ENCODE peak calls at places on chromosome 6, in seven cellular contexts. K is A549, Y is uterus, M is thyroid gland, L is ovary, R is adrenal gland, C is endothelial cell of umbilical vein. W is an unnamed sample.

GRCh38 chr6:14070457-14070856 is 47.1 kb upstream of the CD83 start:
- DNase-seq in R (peak), L (peak), Y (no peak), K (no peak), C (no peak), M (no peak), W (no peak)

GRCh38 chr6:43903739-43904290 is 133.8 kb downstream of the VEGFA start:
- DNase-seq in M (no peak), K (no peak), Y (no peak), R (no peak), C (no peak), L (no peak), W (no peak)

GRCh38 chr6:35087361-35088280 is 53.5 kb downstream of the TCP11 start:
- DNase-seq in Y (peak), M (no peak), K (no peak), R (peak), L (no peak), C (no peak), W (no peak)

GRCh38 chr6:106102034-106102433 is 15.9 kb downstream of the PRDM1 start:
- DNase-seq in K (no peak), L (no peak), Y (no peak), C (no peak), M (no peak), R (no peak), W (no peak)

GRCh38 chr6:131251593-131252204 is 116.4 kb downstream of the AKAP7 start:
- DNase-seq in K (no peak), L (no peak), R (no peak), M (no peak), Y (no peak), C (no peak), W (no peak)

GRCh38 chr6:135322427-135323201 is 141.5 kb downstream of the MYB start:
- DNase-seq in R (no peak), K (no peak), C (no peak), M (peak), Y (no peak), L (no peak), W (peak)

GRCh38 chr6:95087394-95088097 is 489.8 kb upstream of the MANEA start:
- DNase-seq in M (no peak), K (no peak), L (no peak), R (peak), C (no peak), Y (no peak), W (no peak)

GRCh38 chr6:88683734-88684133 is 279.7 kb downstream of the RNGTT start:
- DNase-seq in R (no peak), C (peak), L (no peak), M (no peak), K (no peak), Y (no peak), W (no peak)

GRCh38 chr6:113495521-113495920 is 361.6 kb upstream of the MARCKS start:
- DNase-seq in R (no peak), Y (no peak), K (no peak), L (no peak), C (peak), M (no peak), W (no peak)

GRCh38 chr6:36755435-36756348 is 58.1 kb downstream of the RAB44 start:
- DNase-seq in C (peak), K (peak), R (peak), M (no peak), L (no peak), Y (no peak), W (peak)
- TF ChIP-seq POLR2A in C (peak), K (no peak), R (no peak), M (no peak), L (no peak), Y (no peak), W (no peak)

DNA sequence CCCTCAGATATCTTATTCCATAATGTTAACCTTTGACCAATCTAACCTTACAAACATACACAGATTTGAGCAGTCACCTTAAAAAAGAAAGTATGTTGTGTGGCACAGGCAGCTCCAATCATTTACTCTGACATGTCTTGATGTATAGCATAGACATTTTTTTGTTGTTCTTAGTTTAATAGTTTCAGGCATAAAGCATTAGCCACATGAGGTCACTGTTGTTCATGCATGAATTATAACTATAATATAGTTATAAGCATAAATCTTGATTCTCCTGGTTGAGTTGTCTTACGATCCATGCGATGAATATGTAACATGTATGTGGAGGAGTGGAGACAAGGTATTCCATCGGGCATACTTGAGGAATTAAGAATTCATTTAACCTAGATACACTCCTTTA is 26.1 kb upstream of the NKAIN2 start:
- DNase-seq in L (no peak), R (no peak), C (peak), Y (no peak), K (no peak), M (no peak), W (peak)
- TF ChIP-seq CTCF in L (no peak), R (no peak), C (no peak), Y (no peak), K (no peak), M (no peak), W (no peak)

GRCh38 chr6:3023663-3024483 is 24.2 kb downstream of the NQO2 start:
- DNase-seq in Y (peak), L (peak), M (peak), R (peak), K (peak), C (peak), W (peak)
- TF ChIP-seq POLR2A in Y (peak), L (peak), M (no peak), R (peak), K (peak), C (no peak), W (peak)

DNA sequence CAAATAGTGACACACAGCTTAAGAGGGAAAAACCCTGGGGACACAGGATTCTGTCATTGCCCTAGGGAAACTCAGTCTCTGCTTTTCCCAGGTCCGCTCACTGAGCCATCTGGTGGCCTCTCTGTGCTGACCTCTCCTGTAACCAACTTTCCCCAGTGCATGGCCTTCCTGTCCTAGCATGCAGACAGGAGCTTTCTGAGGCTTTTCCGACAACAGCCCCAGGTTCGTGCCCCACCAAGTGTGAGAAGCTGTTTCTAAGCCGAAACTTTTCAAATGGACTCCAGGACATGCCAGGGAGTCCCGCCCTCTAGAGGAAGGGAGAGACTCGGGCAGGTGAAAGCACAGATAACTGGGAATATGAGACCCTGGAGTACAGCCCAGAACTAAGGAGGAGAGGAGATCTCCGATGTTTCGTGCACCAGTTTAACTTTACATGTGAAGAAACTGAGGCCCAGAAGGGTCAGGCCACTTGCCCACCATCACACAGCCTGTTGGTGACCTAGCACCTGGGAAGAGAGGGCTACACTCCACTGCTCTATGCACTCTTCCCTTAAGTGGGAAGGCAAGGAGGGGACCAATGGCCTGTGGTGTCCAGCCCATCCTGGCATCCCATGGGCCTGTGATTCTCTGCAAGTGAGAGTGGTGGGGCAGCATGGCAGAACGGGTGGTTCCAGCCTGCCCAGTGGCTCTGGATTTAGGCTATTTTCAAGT is 46.2 kb downstream of the RPP40 start:
- DNase-seq in M (no peak), K (no peak), Y (no peak), L (no peak), C (peak), R (no peak), W (peak)
- TF ChIP-seq CTCF in M (peak), K (peak), Y (no peak), L (no peak), C (no peak), R (peak), W (peak)

DNA sequence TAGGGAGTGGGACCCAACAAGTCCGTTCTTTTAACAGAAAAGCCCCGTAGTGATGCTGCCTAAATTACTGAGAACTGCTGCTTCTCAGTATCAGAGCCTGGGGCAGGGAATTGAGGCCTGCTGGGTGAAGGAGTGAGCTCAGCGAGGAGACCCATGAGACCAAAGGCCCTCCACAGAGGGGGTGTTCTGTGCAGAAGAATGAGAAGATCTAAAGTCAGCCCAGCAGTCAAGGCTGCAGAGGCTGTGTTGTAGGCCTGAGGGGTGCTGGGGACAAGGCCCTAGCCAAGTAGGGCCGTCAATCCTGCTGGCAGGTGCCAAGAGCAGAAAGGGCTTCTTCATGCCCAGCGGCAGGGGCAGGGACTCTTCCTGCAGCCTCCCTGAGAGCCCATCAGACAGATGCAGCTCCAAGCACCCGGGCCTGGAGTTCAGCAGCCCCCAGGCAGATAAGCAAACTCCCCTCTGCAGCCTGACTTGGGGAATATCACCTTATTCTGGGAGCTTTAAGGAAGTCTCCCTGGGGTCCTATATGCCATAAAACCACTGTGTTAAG is 9.2 kb downstream of the CCDC167 start:
- DNase-seq in L (peak), C (no peak), R (no peak), M (no peak), Y (no peak), K (no peak), W (no peak)
- TF ChIP-seq POLR2A in L (no peak), C (no peak), R (no peak), M (no peak), Y (no peak), K (no peak), W (no peak)

GRCh38 chr6:100965069-100965468 is 83.9 kb upstream of the ASCC3 start:
- DNase-seq in Y (no peak), L (no peak), K (no peak), M (no peak), C (no peak), R (no peak), W (no peak)

GRCh38 chr6:100968934-100969333 is 87.8 kb upstream of the ASCC3 start:
- DNase-seq in Y (no peak), M (no peak), C (no peak), K (peak), L (no peak), R (no peak), W (no peak)
- TF ChIP-seq CTCF in Y (no peak), M (no peak), C (no peak), K (no peak), L (no peak), R (no peak), W (no peak)

GRCh38 chr6:156687875-156688549 is 89.2 kb upstream of the ARID1B start:
- DNase-seq in C (peak), L (no peak), Y (no peak), R (peak), M (peak), K (no peak), W (no peak)
- TF ChIP-seq POLR2A in C (no peak), L (no peak), Y (no peak), R (peak), M (no peak), K (no peak), W (no peak)

DNA sequence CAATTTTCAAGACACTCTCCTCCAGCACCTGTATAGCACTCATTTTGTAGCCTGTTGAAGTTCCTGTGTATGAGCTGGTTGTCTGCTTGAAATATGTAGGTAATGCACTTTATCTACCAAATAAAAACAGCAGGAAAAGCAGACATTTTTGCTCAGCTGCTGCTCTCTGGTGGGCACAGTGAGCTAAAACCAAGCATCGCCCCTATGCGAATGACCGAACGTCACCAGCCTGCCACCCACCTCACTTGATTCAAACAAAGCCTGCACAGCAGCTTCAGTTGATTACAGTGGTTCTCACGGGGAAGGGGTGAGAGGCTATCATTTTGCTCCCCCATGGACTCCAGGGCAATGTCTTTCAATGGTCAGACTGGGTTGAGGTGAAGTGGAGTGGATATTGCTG is 185.7 kb downstream of the SASH1 start:
- DNase-seq in Y (no peak), M (no peak), L (no peak), C (no peak), K (no peak), R (no peak), W (peak)
- TF ChIP-seq CTCF in Y (no peak), M (no peak), L (no peak), C (no peak), K (no peak), R (no peak), W (no peak)